ENCODE peak calls at places on chromosomes 13 and 19, in nine cellular contexts. L, R, Q, W, E, D, M, Y and X are unnamed samples.

GRCh38 chr13:73833331-73834070 is 300.7 kb downstream of the KLF12 start:
- DNase-seq in E (no peak), M (no peak), D (no peak), L (peak; percentile 18), W (no peak), Q (no peak), R (no peak), Y (no peak), X (peak; percentile 18)

GRCh38 chr13:108220042-108220441 is 1.9 kb downstream of the ABHD13 start:
- DNase-seq in E (no peak), Q (no peak), W (peak; percentile 73), R (no peak), M (no peak), L (no peak), D (no peak), Y (no peak), X (no peak)

GRCh38 chr19:16441661-16442071 is 30.1 kb downstream of the EPS15L1 start:
- DNase-seq in R (no peak), M (no peak), Y (no peak), W (no peak), E (no peak), Q (peak; percentile 58), L (no peak), D (no peak), X (no peak)

GRCh38 chr19:1653300-1653628 is 849 bp upstream of the TCF3 start:
- DNase-seq in Y (no peak), R (no peak), D (no peak), Q (no peak), L (no peak), M (no peak), W (no peak), E (no peak), X (no peak)

GRCh38 chr13:113094410-113094800 is 11.2 kb upstream of the F7 start:
- DNase-seq in M (no peak), L (no peak), Y (no peak), R (no peak), W (no peak), E (no peak), Q (no peak), D (no peak), X (no peak)

GRCh38 chr13:43303040-43303729 is 279.8 kb downstream of the DNAJC15 start:
- DNase-seq in Y (no peak), Q (peak; percentile 87), E (no peak), W (peak; percentile 23), M (peak; percentile 74), R (no peak), L (peak; percentile 80), D (no peak), X (peak; percentile 63)

GRCh38 chr13:49271264-49271663 is 23.5 kb downstream of the CDADC1 start:
- DNase-seq in D (no peak), W (no peak), M (no peak), R (no peak), E (no peak), Q (no peak), Y (no peak), L (no peak), X (no peak)

GRCh38 chr19:17797397-17798201 is 2.7 kb downstream of the B3GNT3 start:
- DNase-seq in L (no peak), R (no peak), Y (peak; percentile 57), M (peak; percentile 41), E (peak; percentile 60), W (peak; percentile 90), D (peak; percentile 36), Q (no peak), X (peak; percentile 2)

GRCh38 chr13:110134801-110135200 is 172.2 kb downstream of the COL4A1 start:
- DNase-seq in R (no peak), W (no peak), Y (no peak), L (no peak), E (no peak), M (peak; percentile 47), Q (peak; percentile 60), D (no peak), X (no peak)

GRCh38 chr13:110506859-110507566 is 54.5 kb downstream of the RAB20 start:
- DNase-seq in L (peak; percentile 60), R (no peak), D (no peak), Q (peak; percentile 55), W (peak; percentile 13), E (no peak), Y (no peak), M (no peak), X (no peak)